ENCODE peak calls at places on chromosome 7, in four cellular contexts. One of them, this sample, is unnamed.

GRCh38 chr7:93245525-93246432 is 13.6 kb downstream of the VPS50 start:
- DNase-seq in A549: peak
- DNase-seq in K562: peak
- DNase-seq in endothelial cell of umbilical vein: peak
- DNase-seq in this sample: peak

GRCh38 chr7:19900118-19900517 is 126.7 kb upstream of the TMEM196 start:
- DNase-seq in K562: no peak
- DNase-seq in A549: peak
- DNase-seq in endothelial cell of umbilical vein: no peak
- DNase-seq in this sample: no peak

GRCh38 chr7:88637795-88638194 is 121.7 kb upstream of the ZNF804B start:
- DNase-seq in endothelial cell of umbilical vein: no peak
- DNase-seq in A549: no peak
- DNase-seq in K562: no peak
- DNase-seq in this sample: no peak

GRCh38 chr7:74405899-74406512 is 47.7 kb upstream of the GTF2IRD1 start:
- DNase-seq in K562: no peak
- DNase-seq in endothelial cell of umbilical vein: no peak
- DNase-seq in A549: no peak
- DNase-seq in this sample: peak

GRCh38 chr7:116505823-116506222 is 6.3 kb downstream of the CAV2 start:
- DNase-seq in K562: no peak
- DNase-seq in endothelial cell of umbilical vein: no peak
- DNase-seq in A549: no peak
- DNase-seq in this sample: no peak

GRCh38 chr7:158617737-158618128 is 30.1 kb upstream of the PTPRN2 start:
- DNase-seq in K562: peak
- DNase-seq in A549: no peak
- DNase-seq in endothelial cell of umbilical vein: no peak
- DNase-seq in this sample: no peak

GRCh38 chr7:24108906-24109376 is 175.0 kb upstream of the NPY start:
- DNase-seq in endothelial cell of umbilical vein: no peak
- DNase-seq in A549: no peak
- DNase-seq in K562: no peak
- DNase-seq in this sample: no peak

GRCh38 chr7:17446340-17446739 is 147.9 kb downstream of the AHR start:
- DNase-seq in K562: no peak
- DNase-seq in endothelial cell of umbilical vein: no peak
- DNase-seq in A549: no peak
- DNase-seq in this sample: no peak

GRCh38 chr7:44709945-44710596 is 38.6 kb upstream of the ZMIZ2 start:
- DNase-seq in A549: no peak
- DNase-seq in K562: no peak
- DNase-seq in endothelial cell of umbilical vein: no peak
- DNase-seq in this sample: no peak

GRCh38 chr7:1103009-1103788 is 15.3 kb downstream of the GPER1 start:
- DNase-seq in endothelial cell of umbilical vein: no peak
- DNase-seq in A549: no peak
- DNase-seq in K562: no peak
- DNase-seq in this sample: no peak

GRCh38 chr7:32161708-32162107 is 91.5 kb upstream of the PDE1C start:
- DNase-seq in A549: peak
- DNase-seq in K562: no peak
- DNase-seq in endothelial cell of umbilical vein: no peak
- DNase-seq in this sample: no peak

GRCh38 chr7:141709749-141710148 is 1.6 kb downstream of the WEE2 start:
- DNase-seq in K562: no peak
- DNase-seq in endothelial cell of umbilical vein: no peak
- DNase-seq in A549: no peak
- DNase-seq in this sample: no peak

GRCh38 chr7:2016021-2016631 is 216.6 kb downstream of the MAD1L1 start:
- DNase-seq in endothelial cell of umbilical vein: no peak
- DNase-seq in K562: no peak
- DNase-seq in A549: no peak
- DNase-seq in this sample: no peak

GRCh38 chr7:1794888-1795542 is 124.9 kb downstream of the ELFN1 start:
- DNase-seq in A549: no peak
- DNase-seq in K562: peak
- DNase-seq in endothelial cell of umbilical vein: no peak
- DNase-seq in this sample: peak

GRCh38 chr7:151844080-151844827 is 32.7 kb downstream of the PRKAG2 start:
- DNase-seq in K562: no peak
- DNase-seq in endothelial cell of umbilical vein: no peak
- DNase-seq in A549: peak
- DNase-seq in this sample: peak

GRCh38 chr7:115475206-115475605 is 553.3 kb downstream of the MDFIC start:
- DNase-seq in endothelial cell of umbilical vein: no peak
- DNase-seq in A549: no peak
- DNase-seq in K562: no peak
- DNase-seq in this sample: no peak

GRCh38 chr7:115478426-115478825 is 552.1 kb downstream of the TFEC start:
- DNase-seq in endothelial cell of umbilical vein: no peak
- DNase-seq in K562: no peak
- DNase-seq in A549: no peak
- DNase-seq in this sample: no peak

GRCh38 chr7:115475774-115476407 is 554.0 kb downstream of the MDFIC start:
- DNase-seq in A549: no peak
- DNase-seq in K562: no peak
- DNase-seq in endothelial cell of umbilical vein: no peak
- DNase-seq in this sample: peak

GRCh38 chr7:115477193-115477651 is 553.3 kb downstream of the TFEC start:
- DNase-seq in A549: no peak
- DNase-seq in K562: no peak
- DNase-seq in endothelial cell of umbilical vein: no peak
- DNase-seq in this sample: no peak

DNA sequence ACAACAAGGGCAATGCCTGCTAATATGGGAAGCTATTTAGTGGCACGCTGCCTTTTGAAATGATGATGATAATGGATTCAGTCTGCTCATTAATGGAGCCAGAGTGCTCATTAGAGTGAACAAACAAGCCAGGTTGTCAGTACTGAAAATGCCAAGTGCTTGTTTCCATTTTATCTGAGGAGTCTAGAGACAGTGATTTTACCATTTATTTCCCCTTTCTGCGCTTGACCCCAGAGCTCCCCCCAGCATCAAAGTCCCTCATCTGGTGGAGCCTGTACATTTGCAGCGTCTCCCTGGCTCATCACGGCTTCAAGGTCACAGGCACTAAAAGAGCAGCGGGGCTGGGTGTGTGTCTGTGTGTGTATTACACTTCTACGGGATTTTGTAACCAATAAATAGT is 553.9 kb downstream of the TFEC start:
- DNase-seq in K562: no peak
- DNase-seq in endothelial cell of umbilical vein: no peak
- DNase-seq in A549: no peak
- DNase-seq in this sample: no peak
- TF ChIP-seq MYC in K562: no peak
- TF ChIP-seq MYC in endothelial cell of umbilical vein: no peak
- TF ChIP-seq MYC in A549: no peak
- TF ChIP-seq MYC in this sample: no peak

GRCh38 chr7:41425926-41426325 is 277.0 kb downstream of the INHBA start:
- DNase-seq in endothelial cell of umbilical vein: peak
- DNase-seq in A549: no peak
- DNase-seq in K562: no peak
- DNase-seq in this sample: no peak
- TF ChIP-seq MYC in endothelial cell of umbilical vein: no peak
- TF ChIP-seq MYC in A549: no peak
- TF ChIP-seq MYC in K562: no peak
- TF ChIP-seq MYC in this sample: no peak

GRCh38 chr7:70830426-70830825 is 301.5 kb upstream of the GALNT17 start:
- DNase-seq in endothelial cell of umbilical vein: no peak
- DNase-seq in A549: no peak
- DNase-seq in K562: no peak
- DNase-seq in this sample: no peak

GRCh38 chr7:70833726-70834125 is 298.2 kb upstream of the GALNT17 start:
- DNase-seq in K562: no peak
- DNase-seq in A549: no peak
- DNase-seq in endothelial cell of umbilical vein: no peak
- DNase-seq in this sample: no peak

GRCh38 chr7:70829221-70830059 is 302.5 kb upstream of the GALNT17 start:
- DNase-seq in K562: peak
- DNase-seq in endothelial cell of umbilical vein: peak
- DNase-seq in A549: peak
- DNase-seq in this sample: peak

GRCh38 chr7:70828366-70828765 is 303.6 kb upstream of the GALNT17 start:
- DNase-seq in K562: no peak
- DNase-seq in endothelial cell of umbilical vein: no peak
- DNase-seq in A549: no peak
- DNase-seq in this sample: no peak

DNA sequence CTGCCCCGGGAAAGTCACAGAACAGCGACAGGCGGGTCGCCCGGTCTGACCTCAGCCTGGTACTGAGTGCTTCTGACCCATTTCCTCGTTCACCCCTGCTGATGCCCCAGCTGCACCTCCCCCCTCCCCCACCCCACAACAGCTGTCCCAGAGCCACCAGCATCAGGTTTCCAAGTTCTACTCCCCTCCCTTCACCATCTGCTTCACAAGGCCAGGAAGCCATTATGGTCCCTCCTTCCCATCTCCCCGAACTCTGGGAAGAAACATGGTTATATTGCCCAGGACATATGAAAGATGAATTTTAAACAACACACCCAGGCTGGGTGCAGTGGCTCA is 301.9 kb upstream of the GALNT17 start:
- DNase-seq in K562: no peak
- DNase-seq in A549: no peak
- DNase-seq in endothelial cell of umbilical vein: no peak
- DNase-seq in this sample: no peak
- TF ChIP-seq MYC in K562: no peak
- TF ChIP-seq MYC in A549: no peak
- TF ChIP-seq MYC in endothelial cell of umbilical vein: no peak
- TF ChIP-seq MYC in this sample: no peak

GRCh38 chr7:157400171-157400860 is 63.5 kb downstream of the DNAJB6 start:
- DNase-seq in endothelial cell of umbilical vein: no peak
- DNase-seq in A549: no peak
- DNase-seq in K562: no peak
- DNase-seq in this sample: no peak
- TF ChIP-seq MYC in endothelial cell of umbilical vein: no peak
- TF ChIP-seq MYC in A549: no peak
- TF ChIP-seq MYC in K562: no peak
- TF ChIP-seq MYC in this sample: no peak

GRCh38 chr7:119283353-119283752 is 989.6 kb upstream of the KCND2 start:
- DNase-seq in A549: no peak
- DNase-seq in K562: no peak
- DNase-seq in endothelial cell of umbilical vein: no peak
- DNase-seq in this sample: no peak

GRCh38 chr7:119281181-119281846 is 991.7 kb upstream of the KCND2 start:
- DNase-seq in K562: no peak
- DNase-seq in A549: no peak
- DNase-seq in endothelial cell of umbilical vein: no peak
- DNase-seq in this sample: no peak
- TF ChIP-seq MYC in K562: no peak
- TF ChIP-seq MYC in A549: no peak
- TF ChIP-seq MYC in endothelial cell of umbilical vein: no peak
- TF ChIP-seq MYC in this sample: no peak

GRCh38 chr7:129898502-129899160 is 54.1 kb downstream of the UBE2H start:
- DNase-seq in A549: no peak
- DNase-seq in endothelial cell of umbilical vein: no peak
- DNase-seq in K562: no peak
- DNase-seq in this sample: no peak

GRCh38 chr7:129898007-129898406 is 54.8 kb downstream of the UBE2H start:
- DNase-seq in endothelial cell of umbilical vein: no peak
- DNase-seq in A549: no peak
- DNase-seq in K562: no peak
- DNase-seq in this sample: no peak

GRCh38 chr7:129896568-129897382 is 56.0 kb downstream of the UBE2H start:
- DNase-seq in K562: no peak
- DNase-seq in endothelial cell of umbilical vein: peak
- DNase-seq in A549: no peak
- DNase-seq in this sample: no peak
- TF ChIP-seq MYC in K562: no peak
- TF ChIP-seq MYC in endothelial cell of umbilical vein: no peak
- TF ChIP-seq MYC in A549: no peak
- TF ChIP-seq MYC in this sample: no peak

GRCh38 chr7:30683306-30683705 is 1.1 kb upstream of the CRHR2 start:
- DNase-seq in endothelial cell of umbilical vein: no peak
- DNase-seq in K562: no peak
- DNase-seq in A549: no peak
- DNase-seq in this sample: no peak

GRCh38 chr7:30681262-30682130 is 760 bp downstream of the CRHR2 start:
- DNase-seq in endothelial cell of umbilical vein: no peak
- DNase-seq in A549: no peak
- DNase-seq in K562: no peak
- DNase-seq in this sample: no peak

GRCh38 chr7:30682131-30683083 is at the start of gene CRHR2:
- DNase-seq in endothelial cell of umbilical vein: peak
- DNase-seq in A549: no peak
- DNase-seq in K562: peak
- DNase-seq in this sample: no peak

GRCh38 chr7:30678805-30679204 is 3.5 kb downstream of the CRHR2 start:
- DNase-seq in endothelial cell of umbilical vein: no peak
- DNase-seq in A549: no peak
- DNase-seq in K562: no peak
- DNase-seq in this sample: no peak

GRCh38 chr7:30679664-30680063 is 2.6 kb downstream of the CRHR2 start:
- DNase-seq in endothelial cell of umbilical vein: no peak
- DNase-seq in K562: no peak
- DNase-seq in A549: no peak
- DNase-seq in this sample: no peak
- TF ChIP-seq MYC in endothelial cell of umbilical vein: no peak
- TF ChIP-seq MYC in K562: no peak
- TF ChIP-seq MYC in A549: no peak
- TF ChIP-seq MYC in this sample: no peak

This sample was measured in NB4.